ENCODE peak calls at places on chromosomes 11 and 22, in seven cellular contexts. Z is erythroblast, F is heart left ventricle, L is stomach, V is A549, P is tibial nerve, O is transverse colon. R is an unnamed sample.

GRCh38 chr22:36334838-36335603 is 52.7 kb downstream of the MYH9 start:
- DNase-seq in Z (peak), F (no peak), L (no peak), V (no peak), P (no peak), O (no peak), R (no peak)

GRCh38 chr11:95688501-95689222 is 100.9 kb downstream of the FAM76B start:
- DNase-seq in Z (no peak), F (no peak), L (no peak), V (no peak), P (no peak), O (no peak), R (no peak)

GRCh38 chr11:2296913-2297622 is 4.7 kb downstream of the C11orf21 start:
- DNase-seq in Z (no peak), F (peak), L (peak), V (no peak), P (no peak), O (no peak), R (no peak)

GRCh38 chr11:32043737-32044515 is 46.9 kb upstream of the RCN1 start:
- DNase-seq in Z (no peak), F (no peak), L (no peak), V (no peak), P (no peak), O (no peak), R (no peak)

GRCh38 chr11:41989800-41990380 is 530.4 kb upstream of the LRRC4C start:
- DNase-seq in Z (no peak), F (no peak), L (no peak), V (no peak), P (no peak), O (no peak), R (no peak)

GRCh38 chr11:130718118-130718517 is 198.2 kb downstream of the SNX19 start:
- DNase-seq in Z (no peak), F (no peak), L (no peak), V (no peak), P (no peak), O (no peak), R (no peak)

GRCh38 chr11:8709002-8709672 is 26.5 kb downstream of the RPL27A start:
- DNase-seq in Z (no peak), F (peak), L (peak), V (no peak), P (peak), O (peak), R (no peak)

GRCh38 chr11:6531267-6531752 is 34.2 kb downstream of the DNHD1 start:
- DNase-seq in Z (peak), F (no peak), L (no peak), V (peak), P (no peak), O (no peak), R (no peak)

GRCh38 chr11:1565173-1565903 is 6.7 kb downstream of the DUSP8 start:
- DNase-seq in Z (no peak), F (peak), L (no peak), V (no peak), P (no peak), O (no peak), R (no peak)

GRCh38 chr11:57379732-57380131 is 1.2 kb downstream of the PRG3 start:
- DNase-seq in Z (peak), F (no peak), L (no peak), V (peak), P (no peak), O (no peak), R (no peak)

GRCh38 chr22:29300807-29301601 is 5.4 kb upstream of the GAS2L1 start:
- DNase-seq in Z (no peak), F (peak), L (no peak), V (no peak), P (no peak), O (no peak), R (peak)

GRCh38 chr22:40818192-40818746 is 877 bp downstream of the SLC25A17 start:
- DNase-seq in Z (no peak), F (no peak), L (no peak), V (no peak), P (no peak), O (no peak), R (peak)

GRCh38 chr11:73797457-73797856 is 9.8 kb downstream of the MRPL48 start:
- DNase-seq in Z (no peak), F (no peak), L (no peak), V (no peak), P (no peak), O (no peak), R (no peak)

GRCh38 chr11:28366549-28367341 is 258.6 kb downstream of the METTL15 start:
- DNase-seq in Z (no peak), F (no peak), L (no peak), V (no peak), P (no peak), O (no peak), R (no peak)

GRCh38 chr22:48918585-48919186 is 909.0 kb downstream of the BRD1 start:
- DNase-seq in Z (no peak), F (no peak), L (peak), V (no peak), P (no peak), O (no peak), R (no peak)

GRCh38 chr11:12118940-12119339 is 8.6 kb downstream of the MICAL2 start:
- DNase-seq in Z (no peak), F (no peak), L (no peak), V (no peak), P (no peak), O (no peak), R (no peak)

GRCh38 chr11:1888811-1889526 is 2.7 kb downstream of the PRR33 start:
- DNase-seq in Z (no peak), F (peak), L (peak), V (no peak), P (peak), O (peak), R (peak)

GRCh38 chr22:42436402-42436801 is 4.2 kb upstream of the NFAM1 start:
- DNase-seq in Z (no peak), F (no peak), L (no peak), V (no peak), P (no peak), O (no peak), R (no peak)

GRCh38 chr11:12207384-12208150 is 97.2 kb downstream of the MICAL2 start:
- DNase-seq in Z (no peak), F (no peak), L (no peak), V (no peak), P (no peak), O (peak), R (no peak)

GRCh38 chr11:27807594-27807993 is 107.3 kb upstream of the BDNF start:
- DNase-seq in Z (no peak), F (no peak), L (no peak), V (peak), P (no peak), O (no peak), R (no peak)

GRCh38 chr11:103862049-103862826 is 174.2 kb upstream of the DDI1 start:
- DNase-seq in Z (peak), F (no peak), L (no peak), V (no peak), P (no peak), O (no peak), R (no peak)

GRCh38 chr11:119298726-119299125 is 18.2 kb downstream of the MCAM start:
- DNase-seq in Z (no peak), F (peak), L (no peak), V (no peak), P (no peak), O (no peak), R (no peak)

GRCh38 chr22:44292007-44292370 is 20.8 kb downstream of the SHISAL1 start:
- DNase-seq in Z (no peak), F (peak), L (no peak), V (no peak), P (no peak), O (no peak), R (no peak)

GRCh38 chr22:46934746-46935491 is 172.5 kb downstream of the TBC1D22A start:
- DNase-seq in Z (peak), F (no peak), L (no peak), V (peak), P (no peak), O (peak), R (no peak)

GRCh38 chr11:102138677-102139076 is 28.4 kb downstream of the YAP1 start:
- DNase-seq in Z (no peak), F (no peak), L (no peak), V (no peak), P (no peak), O (no peak), R (no peak)

GRCh38 chr11:73965076-73965763 is 14.4 kb downstream of the DNAJB13 start:
- DNase-seq in Z (no peak), F (no peak), L (no peak), V (peak), P (no peak), O (no peak), R (no peak)

GRCh38 chr22:41204066-41204465 is 1.0 kb upstream of the L3MBTL2 start:
- DNase-seq in Z (no peak), F (no peak), L (no peak), V (no peak), P (no peak), O (no peak), R (no peak)

GRCh38 chr11:76567261-76567660 is 103.3 kb downstream of the LRRC32 start:
- DNase-seq in Z (no peak), F (no peak), L (no peak), V (no peak), P (no peak), O (no peak), R (no peak)

GRCh38 chr11:28701760-28702449 is 593.7 kb downstream of the METTL15 start:
- DNase-seq in Z (no peak), F (no peak), L (peak), V (peak), P (no peak), O (no peak), R (no peak)

GRCh38 chr11:124551189-124551588 is 7.7 kb upstream of the OR8B12 start:
- DNase-seq in Z (no peak), F (no peak), L (no peak), V (peak), P (no peak), O (no peak), R (no peak)

GRCh38 chr11:92667446-92668165 is 301.8 kb upstream of the MTNR1B start:
- DNase-seq in Z (no peak), F (no peak), L (no peak), V (no peak), P (no peak), O (no peak), R (no peak)

GRCh38 chr11:110086892-110087309 is 6.3 kb upstream of the ZC3H12C start:
- DNase-seq in Z (no peak), F (no peak), L (no peak), V (peak), P (no peak), O (peak), R (no peak)

GRCh38 chr11:67002297-67002913 is 20.5 kb upstream of the SYT12 start:
- DNase-seq in Z (no peak), F (no peak), L (no peak), V (no peak), P (no peak), O (no peak), R (no peak)

GRCh38 chr11:27234043-27234668 is 128.9 kb downstream of the CCDC34 start:
- DNase-seq in Z (peak), F (peak), L (no peak), V (peak), P (no peak), O (peak), R (peak)

DNA sequence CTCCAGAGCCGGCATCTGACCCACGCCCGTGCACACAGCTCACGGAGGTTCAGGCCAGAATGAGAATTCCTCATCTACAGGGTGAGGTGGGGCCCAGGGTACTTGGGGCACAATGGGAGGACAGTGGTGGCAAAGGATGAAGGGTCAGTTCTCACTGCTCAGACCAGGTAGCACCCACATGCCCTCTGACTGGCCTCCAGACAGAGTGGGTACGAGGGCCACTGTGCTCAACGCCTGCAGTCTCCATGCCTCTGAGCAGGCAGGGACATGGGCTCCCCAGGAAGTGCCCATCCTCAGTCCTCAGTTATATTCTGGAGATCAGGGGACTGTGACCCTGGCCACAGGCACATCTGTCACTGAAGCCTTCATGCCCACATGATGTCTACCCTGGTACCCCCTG is 13.0 kb upstream of the CDC42BPG start:
- DNase-seq in Z (no peak), F (no peak), L (no peak), V (no peak), P (no peak), O (no peak), R (no peak)
- TF ChIP-seq POLR2A in Z (no peak), F (no peak), L (no peak), V (no peak), P (no peak), O (no peak), R (no peak)

GRCh38 chr22:50525991-50526848 is 822 bp upstream of the SCO2 start:
- DNase-seq in Z (peak), F (peak), L (peak), V (peak), P (no peak), O (peak), R (peak)
- TF ChIP-seq POLR2A in Z (no peak), F (peak), L (no peak), V (peak), P (no peak), O (no peak), R (peak)

GRCh38 chr11:35138058-35138457 is 913 bp upstream of the CD44 start:
- DNase-seq in Z (peak), F (no peak), L (no peak), V (no peak), P (no peak), O (no peak), R (no peak)

GRCh38 chr11:35139883-35140282 is 912 bp downstream of the CD44 start:
- DNase-seq in Z (peak), F (no peak), L (no peak), V (no peak), P (no peak), O (no peak), R (peak)

GRCh38 chr11:35141034-35141433 is 2.1 kb downstream of the CD44 start:
- DNase-seq in Z (peak), F (no peak), L (no peak), V (no peak), P (no peak), O (no peak), R (no peak)

GRCh38 chr11:35138606-35138948 is 394 bp upstream of the CD44 start:
- DNase-seq in Z (no peak), F (no peak), L (no peak), V (no peak), P (no peak), O (no peak), R (no peak)

DNA sequence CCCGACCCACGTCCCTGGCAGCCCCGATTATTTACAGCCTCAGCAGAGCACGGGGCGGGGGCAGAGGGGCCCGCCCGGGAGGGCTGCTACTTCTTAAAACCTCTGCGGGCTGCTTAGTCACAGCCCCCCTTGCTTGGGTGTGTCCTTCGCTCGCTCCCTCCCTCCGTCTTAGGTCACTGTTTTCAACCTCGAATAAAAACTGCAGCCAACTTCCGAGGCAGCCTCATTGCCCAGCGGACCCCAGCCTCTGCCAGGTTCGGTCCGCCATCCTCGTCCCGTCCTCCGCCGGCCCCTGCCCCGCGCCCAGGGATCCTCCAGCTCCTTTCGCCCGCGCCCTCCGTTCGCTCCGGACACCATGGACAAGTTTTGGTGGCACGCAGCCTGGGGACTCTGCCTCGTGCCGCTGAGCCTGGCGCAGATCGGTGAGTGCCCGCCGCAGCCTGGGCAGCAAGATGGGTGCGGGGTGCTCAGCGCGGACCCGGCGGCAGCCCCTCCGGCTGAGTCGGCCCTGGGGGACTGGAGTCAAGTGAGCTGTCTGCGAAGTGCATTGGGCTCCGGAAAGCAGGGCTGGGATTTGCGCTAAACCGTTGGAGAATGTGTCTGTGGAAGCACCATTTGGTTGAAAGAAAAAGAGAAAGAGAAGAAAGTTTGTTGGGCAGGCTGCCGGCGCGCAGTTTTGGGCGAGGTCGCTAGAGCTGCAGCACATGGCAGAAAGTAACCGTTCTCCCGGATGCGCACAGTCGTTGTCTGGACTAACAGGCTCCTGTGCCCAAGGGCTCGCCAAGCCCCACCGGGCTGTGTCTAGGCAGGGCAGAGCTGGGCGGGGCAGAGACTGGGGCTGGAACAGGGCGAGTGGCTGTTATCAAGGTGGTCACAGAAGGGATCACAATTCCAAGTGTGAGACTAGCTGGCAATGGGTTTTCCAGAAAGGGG is at the start of gene CD44:
- DNase-seq in Z (peak), F (peak), L (peak), V (peak), P (peak), O (peak), R (peak)
- TF ChIP-seq POLR2A in Z (peak), F (peak), L (no peak), V (peak), P (peak), O (peak), R (peak)

DNA sequence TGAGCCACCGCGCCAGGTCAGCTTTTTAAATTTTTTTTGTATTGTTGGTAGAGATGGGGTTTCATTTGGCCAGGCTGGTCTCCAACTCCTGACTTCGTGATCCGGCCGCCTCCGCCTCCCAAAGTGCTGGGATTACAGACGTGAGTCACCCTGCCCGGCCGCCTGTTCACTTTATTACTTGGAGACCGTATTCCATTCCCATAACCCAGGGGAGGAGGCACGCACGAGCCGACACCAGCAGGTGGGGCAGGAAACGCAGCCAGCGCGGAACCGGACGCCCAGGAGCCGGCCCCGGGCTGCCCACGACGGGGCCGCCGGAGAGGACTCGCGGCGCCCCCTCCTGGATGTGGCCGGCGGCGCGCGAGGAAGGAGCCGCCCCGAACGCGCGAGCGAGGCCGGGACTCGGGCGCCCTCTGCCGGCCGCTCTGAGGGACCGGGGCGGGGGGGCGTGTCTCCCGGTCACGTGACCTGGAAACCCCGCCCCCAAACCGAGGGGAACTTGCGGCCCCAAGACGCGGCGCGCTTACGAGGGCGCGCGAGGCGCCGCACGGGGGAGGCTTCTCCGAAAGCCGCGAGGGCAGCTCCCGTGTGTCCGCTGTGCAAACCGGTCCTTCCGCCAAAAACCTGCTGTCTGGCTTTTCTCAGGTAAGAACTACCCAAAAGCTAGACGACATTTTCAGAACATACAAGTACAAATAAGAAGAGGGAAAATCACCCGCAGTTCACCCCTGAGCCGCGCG is 11.6 kb upstream of the RNH1 start:
- DNase-seq in Z (no peak), F (peak), L (peak), V (peak), P (peak), O (peak), R (peak)
- TF ChIP-seq POLR2A in Z (peak), F (peak), L (no peak), V (peak), P (no peak), O (peak), R (peak)

GRCh38 chr11:86671386-86672006 is 920 bp downstream of the ME3 start:
- DNase-seq in Z (peak), F (peak), L (peak), V (peak), P (peak), O (peak), R (peak)
- TF ChIP-seq POLR2A in Z (no peak), F (peak), L (no peak), V (peak), P (no peak), O (no peak), R (peak)

GRCh38 chr11:68312117-68312779 is at the start of gene LRP5:
- DNase-seq in Z (peak), F (no peak), L (no peak), V (no peak), P (no peak), O (peak), R (no peak)

GRCh38 chr11:68313574-68314202 is 1.3 kb downstream of the LRP5 start:
- DNase-seq in Z (peak), F (no peak), L (no peak), V (peak), P (no peak), O (no peak), R (peak)

GRCh38 chr11:68314203-68314885 is 2.0 kb downstream of the LRP5 start:
- DNase-seq in Z (peak), F (no peak), L (no peak), V (peak), P (no peak), O (no peak), R (no peak)

GRCh38 chr11:68311155-68312116 is 955 bp upstream of the LRP5 start:
- DNase-seq in Z (peak), F (no peak), L (no peak), V (no peak), P (no peak), O (no peak), R (no peak)

DNA sequence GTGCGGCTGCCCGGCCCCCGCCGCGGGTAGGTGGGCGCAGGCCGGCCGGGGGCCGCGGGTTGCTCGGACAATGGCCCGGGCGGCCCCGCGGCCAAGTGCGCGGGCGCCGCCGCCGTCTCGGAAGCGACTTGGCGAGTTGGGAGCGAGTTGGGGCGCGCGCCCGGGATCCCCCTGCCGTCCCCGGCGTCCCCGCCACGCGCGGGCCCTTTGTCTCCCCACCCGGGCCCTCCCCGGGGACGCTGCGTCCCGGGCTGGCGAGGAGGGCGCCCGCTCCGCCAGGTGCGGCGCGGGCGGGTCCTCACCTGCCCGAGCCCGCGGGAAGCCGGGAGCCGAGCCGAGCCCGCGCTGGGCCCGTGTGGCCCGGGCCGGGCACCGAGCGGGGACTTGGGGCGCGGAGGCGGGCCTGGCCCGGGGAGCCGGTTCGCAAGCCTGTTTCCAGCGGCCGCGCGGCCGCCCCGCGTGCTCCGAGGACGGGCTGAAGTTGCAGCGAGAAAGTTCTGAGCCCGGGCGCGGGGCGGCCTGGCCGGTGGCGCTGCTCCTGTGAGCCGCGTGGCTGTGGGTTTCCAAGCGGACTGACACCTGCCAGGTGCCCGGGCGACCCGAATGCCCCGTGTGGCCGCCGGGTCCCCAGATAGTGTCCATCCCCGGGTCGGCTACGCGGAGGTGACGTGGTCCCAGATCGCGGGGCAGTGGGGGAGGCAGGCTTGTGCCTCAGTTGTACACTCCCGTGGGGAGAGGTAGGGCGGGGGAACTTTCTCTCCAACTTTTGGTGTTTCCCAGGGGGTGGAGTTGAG is 586 bp downstream of the LRP5 start:
- DNase-seq in Z (peak), F (no peak), L (no peak), V (no peak), P (no peak), O (no peak), R (no peak)
- TF ChIP-seq POLR2A in Z (no peak), F (no peak), L (no peak), V (no peak), P (no peak), O (no peak), R (no peak)